ENCODE peak calls at places on chromosomes 1 and 21, in nine cellular contexts. F is left lobe of liver; N is IMR-90; L is NCI-H1105 treated with DMSO at 0.1 percent for 48 hours; C is DMS153; A is left lung; K is C1 segment of cervical spinal cord; U is CD8-positive, alpha-beta T cell; T is AG08396. S is an unnamed sample.

GRCh38 chr1:36116906-36117305 is 8.1 kb downstream of the COL8A2 start:
- DNase-seq in K (peak), A (no peak), N (no peak), C (no peak), T (no peak), F (no peak), L (no peak), U (no peak), S (no peak)

GRCh38 chr21:32538147-32538792 is 47.1 kb downstream of the TCP10L start:
- DNase-seq in L (no peak), U (peak), C (no peak), K (no peak), N (no peak), A (no peak), T (no peak), F (no peak), S (peak)

GRCh38 chr21:45432575-45433255 is 27.8 kb downstream of the COL18A1 start:
- DNase-seq in U (no peak), A (no peak), T (peak), K (no peak), F (no peak), C (no peak), L (no peak), N (peak), S (no peak)

GRCh38 chr1:112744019-112744578 is 29.0 kb upstream of the PPM1J start:
- DNase-seq in A (no peak), K (no peak), N (peak), T (peak), U (no peak), L (no peak), C (no peak), F (no peak), S (no peak)

GRCh38 chr21:40102682-40103081 is 235.4 kb downstream of the PCP4 start:
- DNase-seq in L (no peak), C (no peak), K (no peak), T (no peak), U (no peak), F (no peak), A (no peak), N (no peak), S (no peak)

GRCh38 chr1:9420835-9421532 is 118.3 kb upstream of the SLC25A33 start:
- DNase-seq in K (no peak), C (no peak), N (no peak), U (no peak), F (no peak), T (no peak), A (no peak), L (no peak), S (no peak)

GRCh38 chr1:183783896-183784637 is 20.9 kb upstream of the RGL1 start:
- DNase-seq in A (peak), C (no peak), F (peak), K (peak), L (no peak), T (peak), N (peak), U (no peak), S (no peak)

GRCh38 chr1:2594641-2595131 is 8.1 kb downstream of the PRXL2B start:
- DNase-seq in T (no peak), L (no peak), N (no peak), K (no peak), A (peak), F (no peak), C (no peak), U (no peak), S (peak)

GRCh38 chr1:24990796-24991195 is 60.7 kb upstream of the RUNX3 start:
- DNase-seq in F (no peak), N (no peak), T (no peak), A (no peak), L (no peak), C (no peak), K (no peak), U (no peak), S (no peak)

GRCh38 chr1:226881515-226882185 is 11.2 kb downstream of the PSEN2 start:
- DNase-seq in N (no peak), K (no peak), C (no peak), U (no peak), L (no peak), T (no peak), A (peak), F (no peak), S (no peak)

GRCh38 chr1:27163093-27163492 is 8.2 kb upstream of the SLC9A1 start:
- DNase-seq in L (no peak), F (no peak), N (no peak), K (no peak), T (no peak), A (no peak), C (peak), U (no peak), S (no peak)

GRCh38 chr1:197208945-197209344 is 59.1 kb upstream of the CRB1 start:
- DNase-seq in T (no peak), K (no peak), L (no peak), A (no peak), N (no peak), F (no peak), U (no peak), C (no peak), S (no peak)

GRCh38 chr1:45263132-45263531 is 56.7 kb upstream of the ZSWIM5 start:
- DNase-seq in A (no peak), L (no peak), F (no peak), C (no peak), K (no peak), N (no peak), U (no peak), T (no peak), S (no peak)

GRCh38 chr1:55631508-55631907 is 416.3 kb upstream of the USP24 start:
- DNase-seq in A (no peak), N (peak), U (no peak), C (no peak), F (no peak), T (no peak), L (no peak), K (no peak), S (no peak)

GRCh38 chr21:42564561-42564971 is 50.9 kb downstream of the SLC37A1 start:
- DNase-seq in K (no peak), U (no peak), T (no peak), F (peak), C (no peak), N (no peak), A (peak), L (no peak), S (peak)

GRCh38 chr1:1220197-1220596 is 6.2 kb upstream of the TNFRSF4 start:
- DNase-seq in U (no peak), C (no peak), F (no peak), L (no peak), A (no peak), K (no peak), N (no peak), T (no peak), S (no peak)

GRCh38 chr1:154347961-154348360 is 22.6 kb downstream of the ATP8B2 start:
- DNase-seq in U (no peak), L (no peak), K (no peak), C (no peak), F (no peak), A (no peak), T (peak), N (no peak), S (no peak)

GRCh38 chr1:246067432-246068021 is 439.6 kb downstream of the SMYD3 start:
- DNase-seq in L (no peak), C (no peak), U (no peak), K (no peak), T (peak), A (no peak), N (peak), F (no peak), S (no peak)

GRCh38 chr1:58481962-58482361 is 64.6 kb downstream of the OMA1 start:
- DNase-seq in C (no peak), K (no peak), N (no peak), L (no peak), U (no peak), T (no peak), F (no peak), A (no peak), S (no peak)

GRCh38 chr1:64850846-64851245 is 106.0 kb downstream of the RAVER2 start:
- DNase-seq in A (no peak), C (no peak), F (no peak), T (no peak), U (no peak), L (no peak), K (no peak), N (no peak), S (no peak)

GRCh38 chr1:221809101-221810029 is 67.5 kb upstream of the DUSP10 start:
- DNase-seq in F (no peak), A (no peak), T (no peak), L (no peak), C (no peak), U (no peak), N (peak), K (no peak), S (no peak)

S was measured in suprapubic skin.